ENCODE peak calls at places on chromosomes 16 and 17, in seven cellular contexts. W is uterus, T is esophagus squamous epithelium, H is neural progenitor cell, B is BJ, M is thoracic aorta, V is mucosa of descending colon. D is an unnamed sample. For H3K36me3, the result is how much of the 10 kb centered on the place peaks cover.

GRCh38 chr16:67150833-67151396 is at the start of gene B3GNT9:
- DNase-seq in W (peak), T (no peak), H (peak), B (no peak), M (no peak), V (peak), D (peak)

GRCh38 chr16:35564148-35564547 is 2104.7 kb downstream of the TP53TG3F start:
- DNase-seq in W (no peak), T (no peak), H (no peak), B (no peak), M (no peak), V (no peak), D (no peak)

GRCh38 chr16:68005786-68006286 is 6.6 kb upstream of the DPEP2 start:
- DNase-seq in W (no peak), T (peak), H (no peak), B (no peak), M (no peak), V (no peak), D (no peak)

GRCh38 chr17:59878624-59879023 is 14.1 kb downstream of the TUBD1 start:
- DNase-seq in W (no peak), T (no peak), H (no peak), B (no peak), M (no peak), V (no peak), D (no peak)

GRCh38 chr17:64240741-64241347 is 22.2 kb downstream of the TEX2 start:
- DNase-seq in W (peak), T (no peak), H (peak), B (peak), M (no peak), V (no peak), D (no peak)

GRCh38 chr17:19650826-19651225 is 2.3 kb downstream of the ALDH3A2 start:
- DNase-seq in W (no peak), T (no peak), H (no peak), B (no peak), M (no peak), V (no peak), D (no peak)

GRCh38 chr16:51382215-51382614 is 231.1 kb upstream of the SALL1 start:
- DNase-seq in W (no peak), T (no peak), H (no peak), B (no peak), M (no peak), V (no peak), D (no peak)

GRCh38 chr17:50923611-50924010 is 57.5 kb upstream of the TOB1 start:
- DNase-seq in W (no peak), T (no peak), H (no peak), B (no peak), M (no peak), V (peak), D (no peak)

GRCh38 chr16:67562526-67562917 is at the start of gene CTCF:
- DNase-seq in W (peak), T (no peak), H (peak), B (no peak), M (no peak), V (peak), D (peak)

GRCh38 chr17:63445571-63446217 is 412 bp downstream of the CYB561 start:
- DNase-seq in W (peak), T (no peak), H (peak), B (no peak), M (no peak), V (peak), D (peak)

GRCh38 chr17:70955441-70955840 is 786.1 kb downstream of the KCNJ2 start:
- DNase-seq in W (no peak), T (no peak), H (no peak), B (no peak), M (no peak), V (no peak), D (no peak)

GRCh38 chr17:30372755-30373154 is 6.0 kb upstream of the CPD start:
- DNase-seq in W (no peak), T (no peak), H (no peak), B (no peak), M (no peak), V (no peak), D (no peak)

GRCh38 chr17:17507465-17508011 is 11.3 kb upstream of the RASD1 start:
- DNase-seq in W (no peak), T (no peak), H (no peak), B (no peak), M (no peak), V (peak), D (no peak)

GRCh38 chr17:6753006-6753445 is 2.8 kb upstream of the XAF1 start:
- DNase-seq in W (peak), T (no peak), H (peak), B (peak), M (no peak), V (peak), D (no peak)

GRCh38 chr17:42694524-42694923 is 12.2 kb downstream of the CNTNAP1 start:
- DNase-seq in W (no peak), T (no peak), H (no peak), B (no peak), M (no peak), V (no peak), D (no peak)

GRCh38 chr16:75340715-75341500 is 89.5 kb upstream of the BCAR1 start:
- DNase-seq in W (no peak), T (no peak), H (no peak), B (peak), M (no peak), V (no peak), D (no peak)

GRCh38 chr17:954431-955164 is 25.0 kb downstream of the NXN start:
- DNase-seq in W (peak), T (no peak), H (no peak), B (no peak), M (no peak), V (no peak), D (no peak)

GRCh38 chr16:58732545-58733247 is 1.4 kb downstream of the GOT2 start:
- DNase-seq in W (no peak), T (no peak), H (no peak), B (no peak), M (no peak), V (no peak), D (peak)

GRCh38 chr17:33469911-33470310 is 176.8 kb upstream of the ASIC2 start:
- DNase-seq in W (peak), T (no peak), H (no peak), B (peak), M (no peak), V (no peak), D (no peak)

GRCh38 chr17:8345052-8345690 is 5.5 kb downstream of the ODF4 start:
- DNase-seq in W (no peak), T (no peak), H (no peak), B (no peak), M (no peak), V (no peak), D (no peak)

GRCh38 chr16:67847064-67847861 is at the start of gene CENPT:
- DNase-seq in W (no peak), T (no peak), H (peak), B (no peak), M (no peak), V (peak), D (no peak)

GRCh38 chr16:21684199-21684598 is 20.4 kb downstream of the OTOA start:
- DNase-seq in W (no peak), T (no peak), H (peak), B (no peak), M (no peak), V (no peak), D (no peak)

GRCh38 chr17:55699178-55699865 is 23.3 kb downstream of the TMEM100 start:
- DNase-seq in W (no peak), T (no peak), H (peak), B (no peak), M (no peak), V (no peak), D (no peak)

GRCh38 chr17:62933986-62934385 is 32.0 kb upstream of the TANC2 start:
- DNase-seq in W (no peak), T (no peak), H (no peak), B (no peak), M (no peak), V (no peak), D (no peak)

GRCh38 chr16:89292443-89293078 is 75.1 kb downstream of the ZNF778 start:
- DNase-seq in W (no peak), T (no peak), H (no peak), B (no peak), M (no peak), V (peak), D (no peak)

GRCh38 chr17:50412188-50412732 is 13.8 kb upstream of the ACSF2 start:
- DNase-seq in W (no peak), T (no peak), H (no peak), B (no peak), M (no peak), V (no peak), D (no peak)

GRCh38 chr17:77948690-77949114 is 9.8 kb upstream of the TNRC6C start:
- DNase-seq in W (no peak), T (no peak), H (peak), B (no peak), M (no peak), V (no peak), D (no peak)

GRCh38 chr17:35448214-35448898 is at the start of gene SLFN13:
- DNase-seq in W (peak), T (peak), H (peak), B (no peak), M (no peak), V (peak), D (peak)

GRCh38 chr16:4733747-4734062 is 366 bp downstream of the ANKS3 start:
- DNase-seq in W (no peak), T (no peak), H (no peak), B (no peak), M (no peak), V (no peak), D (no peak)

GRCh38 chr17:83200746-83201145 is 121.3 kb downstream of the METRNL start:
- DNase-seq in W (no peak), T (no peak), H (no peak), B (no peak), M (no peak), V (peak), D (no peak)

GRCh38 chr17:48011405-48012150 is 26.0 kb downstream of the COPZ2 start:
- DNase-seq in W (no peak), T (no peak), H (peak), B (no peak), M (no peak), V (no peak), D (no peak)

GRCh38 chr16:88560722-88561484 is 9.3 kb upstream of the ZC3H18 start:
- DNase-seq in W (no peak), T (no peak), H (peak), B (no peak), M (no peak), V (no peak), D (no peak)

GRCh38 chr16:13322357-13322756 is 421.0 kb downstream of the SHISA9 start:
- DNase-seq in W (no peak), T (no peak), H (no peak), B (no peak), M (no peak), V (no peak), D (no peak)

GRCh38 chr16:22141746-22142145 is 20.6 kb upstream of the SDR42E2 start:
- DNase-seq in W (no peak), T (no peak), H (peak), B (no peak), M (no peak), V (no peak), D (no peak)

GRCh38 chr16:88331989-88332920 is 50.5 kb upstream of the ZNF469 start:
- DNase-seq in W (peak), T (no peak), H (no peak), B (peak), M (peak), V (peak), D (no peak)

GRCh38 chr17:33970271-33970670 is 284.8 kb upstream of the CCL2 start:
- DNase-seq in W (no peak), T (no peak), H (peak), B (no peak), M (no peak), V (no peak), D (no peak)

GRCh38 chr16:88758227-88758943 is 26.6 kb downstream of the PIEZO1 start:
- DNase-seq in W (no peak), T (no peak), H (no peak), B (no peak), M (no peak), V (no peak), D (no peak)

GRCh38 chr17:44210342-44211192 is 8.9 kb downstream of the UBTF start:
- DNase-seq in W (peak), T (peak), H (peak), B (no peak), M (peak), V (peak), D (peak)
- H3K4me3 ChIP-seq in W (no peak), T (peak), H (no peak), B (no peak), M (peak), V (no peak), D (peak)

GRCh38 chr17:58513391-58513912 is 986 bp downstream of the MTMR4 start:
- DNase-seq in W (no peak), T (no peak), H (peak), B (no peak), M (no peak), V (no peak), D (peak)
- TF ChIP-seq CTCF in W (no peak), T (no peak), H (peak), B (no peak), M (no peak), V (no peak), D (peak)

GRCh38 chr17:4549781-4550533 is 5.2 kb downstream of the MYBBP1A start:
- DNase-seq in W (no peak), T (no peak), H (no peak), B (no peak), M (no peak), V (peak), D (no peak)

GRCh38 chr17:4550534-4551039 is 4.6 kb downstream of the MYBBP1A start:
- DNase-seq in W (no peak), T (no peak), H (no peak), B (no peak), M (no peak), V (peak), D (no peak)

GRCh38 chr17:4548721-4549531 is 6.3 kb downstream of the MYBBP1A start:
- DNase-seq in W (no peak), T (no peak), H (no peak), B (no peak), M (no peak), V (peak), D (peak)

GRCh38 chr17:4551796-4552525 is 3.2 kb downstream of the MYBBP1A start:
- DNase-seq in W (no peak), T (no peak), H (no peak), B (no peak), M (no peak), V (no peak), D (no peak)

DNA sequence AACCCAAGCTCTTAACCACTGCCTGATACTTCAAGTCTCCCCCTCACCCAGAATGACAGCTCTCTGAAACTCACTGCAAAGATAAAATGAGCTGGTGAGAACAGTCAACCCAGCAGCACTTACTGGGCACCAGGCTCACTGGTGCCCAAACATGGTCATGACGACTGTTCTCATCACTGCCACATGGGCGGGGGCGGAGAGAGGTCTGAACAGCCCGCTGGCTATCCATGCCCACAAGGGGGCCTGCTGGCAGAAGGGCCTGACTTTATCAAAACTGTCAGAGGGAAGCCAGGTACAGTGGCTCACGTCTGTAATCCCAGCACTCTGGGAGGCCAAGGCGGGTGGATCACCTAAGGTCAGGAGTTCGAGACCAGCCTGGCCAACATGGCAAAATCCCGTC is 4.0 kb downstream of the MYBBP1A start:
- DNase-seq in W (no peak), T (no peak), H (no peak), B (no peak), M (no peak), V (no peak), D (no peak)
- H3K36me3 ChIP-seq in W (under half), T (half or more), H (under half), B (under half), M (under half), V (under half), D (under half)

GRCh38 chr17:73901249-73901648 is 257.0 kb upstream of the SDK2 start:
- DNase-seq in W (no peak), T (no peak), H (no peak), B (no peak), M (no peak), V (no peak), D (no peak)
- H3K4me3 ChIP-seq in W (no peak), T (peak), H (peak), B (no peak), M (peak), V (no peak), D (no peak)

GRCh38 chr16:29192329-29193247 is 207.7 kb downstream of the LAT start:
- DNase-seq in W (peak), T (no peak), H (no peak), B (no peak), M (no peak), V (no peak), D (no peak)
- TF ChIP-seq CTCF in W (no peak), T (no peak), H (no peak), B (peak), M (no peak), V (no peak), D (peak)

DNA sequence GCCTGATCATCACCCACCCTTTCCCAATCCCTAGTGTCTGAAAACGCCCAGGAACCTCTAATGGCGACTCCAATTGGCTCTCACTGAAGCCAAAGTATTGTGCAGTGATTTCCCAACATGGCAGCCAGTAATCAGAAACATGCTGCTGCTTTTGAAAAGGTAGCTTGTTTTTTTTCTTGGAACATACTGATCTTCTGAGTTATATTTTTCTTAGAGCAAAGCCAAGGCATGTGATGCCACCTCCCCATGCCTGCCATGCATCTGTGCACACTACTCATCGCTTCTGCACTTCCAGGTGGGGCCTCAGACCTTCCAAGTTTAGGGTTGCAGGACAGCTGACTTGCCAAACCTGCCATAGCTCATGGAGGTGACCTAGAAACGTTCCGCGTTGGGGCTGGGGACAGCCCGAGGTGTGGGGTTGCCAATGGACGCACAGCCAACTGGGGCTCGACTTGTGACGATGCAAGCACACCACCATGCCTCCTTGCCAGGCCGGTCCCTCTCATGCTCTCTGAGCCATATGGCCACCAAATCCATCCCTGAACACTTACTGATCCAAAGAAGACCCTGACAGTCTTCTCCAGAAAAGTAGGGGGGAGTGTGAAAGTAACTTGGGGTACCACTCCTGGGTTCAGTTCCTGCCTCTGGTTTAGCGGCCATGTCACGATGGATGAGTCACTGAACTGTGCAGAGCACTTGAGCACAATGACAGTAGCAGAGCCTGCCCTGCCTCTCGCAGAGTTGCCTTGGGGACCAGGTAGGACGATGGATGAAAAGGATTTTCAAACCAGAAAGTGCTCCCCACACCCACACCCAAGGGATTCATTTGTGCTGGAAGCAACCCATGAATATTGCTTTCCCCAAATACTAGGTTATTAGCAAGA is 155.7 kb downstream of the CCDC182 start:
- DNase-seq in W (no peak), T (no peak), H (no peak), B (no peak), M (no peak), V (no peak), D (no peak)
- H3K36me3 ChIP-seq in W (under half), T (under half), H (under half), B (under half), M (under half), V (under half), D (under half)

GRCh38 chr16:1101133-1101532 is 5.1 kb upstream of the C1QTNF8 start:
- DNase-seq in W (no peak), T (no peak), H (no peak), B (no peak), M (no peak), V (no peak), D (no peak)

GRCh38 chr16:1101573-1102332 is 5.7 kb upstream of the C1QTNF8 start:
- DNase-seq in W (no peak), T (no peak), H (no peak), B (no peak), M (no peak), V (no peak), D (no peak)

GRCh38 chr16:1102333-1102700 is 6.3 kb upstream of the C1QTNF8 start:
- DNase-seq in W (no peak), T (no peak), H (no peak), B (no peak), M (no peak), V (no peak), D (no peak)

GRCh38 chr16:1103649-1104005 is 7.6 kb upstream of the C1QTNF8 start:
- DNase-seq in W (no peak), T (no peak), H (no peak), B (no peak), M (no peak), V (no peak), D (no peak)

DNA sequence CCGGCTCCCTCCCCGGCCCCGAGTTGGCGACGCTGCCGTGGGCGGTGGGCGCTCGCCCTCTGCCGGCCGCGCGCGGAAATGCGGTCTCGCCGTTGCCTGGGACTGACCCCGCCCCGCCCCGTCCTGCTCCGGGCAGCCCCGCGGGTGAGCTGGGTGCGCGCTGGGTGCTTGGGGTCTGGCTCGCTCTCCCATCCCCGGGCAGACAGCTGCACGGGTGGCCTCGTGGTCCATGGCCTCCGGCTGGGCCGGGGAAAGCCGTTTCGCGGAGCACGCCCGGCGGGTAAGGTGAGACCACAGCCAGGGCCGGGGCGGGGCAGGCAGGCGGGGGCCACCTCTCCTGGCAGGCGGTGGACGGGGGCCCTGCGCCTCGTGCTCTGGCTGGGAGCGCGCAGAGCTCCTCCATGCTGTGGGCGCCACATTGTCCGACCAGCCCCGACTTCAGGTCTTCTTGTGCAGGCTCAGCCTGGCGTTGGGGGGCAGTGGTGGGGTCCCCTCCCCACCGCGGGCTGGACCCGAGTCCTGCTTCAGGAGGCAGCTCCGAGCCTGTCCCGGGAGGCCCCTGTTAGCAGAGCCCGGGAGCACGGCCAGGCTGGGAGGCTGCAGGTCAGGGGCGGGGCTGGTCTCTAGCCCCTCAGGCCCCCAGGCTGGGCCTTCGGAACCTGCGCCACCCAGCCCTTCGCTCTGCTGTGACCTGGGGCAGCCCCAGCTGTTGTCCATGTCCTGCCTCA is 7.0 kb upstream of the C1QTNF8 start:
- DNase-seq in W (peak), T (no peak), H (peak), B (no peak), M (no peak), V (no peak), D (peak)
- H3K4me3 ChIP-seq in W (no peak), T (peak), H (peak), B (peak), M (peak), V (no peak), D (no peak)

GRCh38 chr17:76565728-76566612 is 19.7 kb downstream of the ST6GALNAC2 start:
- DNase-seq in W (no peak), T (no peak), H (no peak), B (no peak), M (no peak), V (no peak), D (no peak)
- TF ChIP-seq CTCF in W (no peak), T (no peak), H (no peak), B (no peak), M (no peak), V (no peak), D (no peak)

GRCh38 chr16:31084584-31085298 is 4.0 kb downstream of the PRSS53 start:
- DNase-seq in W (no peak), T (no peak), H (no peak), B (no peak), M (no peak), V (no peak), D (no peak)
- H3K36me3 ChIP-seq in W (under half), T (under half), H (under half), B (under half), M (under half), V (under half), D (under half)

D was measured in GM06990.